ENCODE peak calls at places on chromosomes 12 and 14, in six cellular contexts. One of them, this sample, is unnamed.

GRCh38 chr12:115973968-115974765 is 303.3 kb downstream of the MED13L start:
- DNase-seq in HepG2: no peak
- DNase-seq in A549: no peak
- DNase-seq in K562: no peak
- DNase-seq in endothelial cell of umbilical vein: peak
- DNase-seq in GM12878: no peak
- DNase-seq in this sample: no peak

GRCh38 chr14:105118646-105119409 is 49.7 kb downstream of the JAG2 start:
- DNase-seq in HepG2: no peak
- DNase-seq in A549: no peak
- DNase-seq in K562: no peak
- DNase-seq in endothelial cell of umbilical vein: no peak
- DNase-seq in GM12878: no peak
- DNase-seq in this sample: no peak

GRCh38 chr14:33699300-33699699 is 251.6 kb downstream of the EGLN3 start:
- DNase-seq in HepG2: no peak
- DNase-seq in A549: no peak
- DNase-seq in K562: no peak
- DNase-seq in endothelial cell of umbilical vein: no peak
- DNase-seq in GM12878: no peak
- DNase-seq in this sample: no peak

GRCh38 chr14:101997429-101998336 is 33.3 kb downstream of the DYNC1H1 start:
- DNase-seq in HepG2: no peak
- DNase-seq in A549: no peak
- DNase-seq in K562: no peak
- DNase-seq in endothelial cell of umbilical vein: no peak
- DNase-seq in GM12878: no peak
- DNase-seq in this sample: no peak

GRCh38 chr12:54259194-54260011 is 20.5 kb downstream of the CBX5 start:
- DNase-seq in HepG2: no peak
- DNase-seq in A549: peak
- DNase-seq in K562: peak
- DNase-seq in endothelial cell of umbilical vein: peak
- DNase-seq in GM12878: peak
- DNase-seq in this sample: peak

GRCh38 chr14:93035917-93036651 is 79.6 kb downstream of the ITPK1 start:
- DNase-seq in HepG2: peak
- DNase-seq in A549: no peak
- DNase-seq in K562: peak
- DNase-seq in endothelial cell of umbilical vein: no peak
- DNase-seq in GM12878: no peak
- DNase-seq in this sample: peak

GRCh38 chr12:57240069-57240921 is 10.7 kb downstream of the STAC3 start:
- DNase-seq in HepG2: no peak
- DNase-seq in A549: no peak
- DNase-seq in K562: peak
- DNase-seq in endothelial cell of umbilical vein: no peak
- DNase-seq in GM12878: no peak
- DNase-seq in this sample: peak

GRCh38 chr14:81562818-81563217 is 29.2 kb upstream of the SEL1L start:
- DNase-seq in HepG2: no peak
- DNase-seq in A549: no peak
- DNase-seq in K562: no peak
- DNase-seq in endothelial cell of umbilical vein: no peak
- DNase-seq in GM12878: no peak
- DNase-seq in this sample: no peak

GRCh38 chr12:15682826-15683225 is 106.4 kb downstream of the EPS8 start:
- DNase-seq in HepG2: no peak
- DNase-seq in A549: no peak
- DNase-seq in K562: no peak
- DNase-seq in endothelial cell of umbilical vein: no peak
- DNase-seq in GM12878: no peak
- DNase-seq in this sample: no peak

GRCh38 chr12:89524201-89525001 is at the start of gene GALNT4:
- DNase-seq in HepG2: peak
- DNase-seq in A549: peak
- DNase-seq in K562: peak
- DNase-seq in endothelial cell of umbilical vein: peak
- DNase-seq in GM12878: peak
- DNase-seq in this sample: peak
- TF ChIP-seq POLR2A in HepG2: peak
- TF ChIP-seq POLR2A in A549: peak
- TF ChIP-seq POLR2A in K562: peak
- TF ChIP-seq POLR2A in endothelial cell of umbilical vein: peak
- TF ChIP-seq POLR2A in GM12878: peak
- TF ChIP-seq POLR2A in this sample: peak

GRCh38 chr12:103569278-103569677 is 17.8 kb upstream of the STAB2 start:
- DNase-seq in HepG2: no peak
- DNase-seq in A549: no peak
- DNase-seq in K562: no peak
- DNase-seq in endothelial cell of umbilical vein: no peak
- DNase-seq in GM12878: no peak
- DNase-seq in this sample: no peak

GRCh38 chr12:103572312-103572711 is 14.8 kb upstream of the STAB2 start:
- DNase-seq in HepG2: no peak
- DNase-seq in A549: no peak
- DNase-seq in K562: no peak
- DNase-seq in endothelial cell of umbilical vein: no peak
- DNase-seq in GM12878: no peak
- DNase-seq in this sample: no peak

GRCh38 chr12:103566398-103566797 is 20.7 kb upstream of the STAB2 start:
- DNase-seq in HepG2: no peak
- DNase-seq in A549: no peak
- DNase-seq in K562: no peak
- DNase-seq in endothelial cell of umbilical vein: no peak
- DNase-seq in GM12878: no peak
- DNase-seq in this sample: no peak

DNA sequence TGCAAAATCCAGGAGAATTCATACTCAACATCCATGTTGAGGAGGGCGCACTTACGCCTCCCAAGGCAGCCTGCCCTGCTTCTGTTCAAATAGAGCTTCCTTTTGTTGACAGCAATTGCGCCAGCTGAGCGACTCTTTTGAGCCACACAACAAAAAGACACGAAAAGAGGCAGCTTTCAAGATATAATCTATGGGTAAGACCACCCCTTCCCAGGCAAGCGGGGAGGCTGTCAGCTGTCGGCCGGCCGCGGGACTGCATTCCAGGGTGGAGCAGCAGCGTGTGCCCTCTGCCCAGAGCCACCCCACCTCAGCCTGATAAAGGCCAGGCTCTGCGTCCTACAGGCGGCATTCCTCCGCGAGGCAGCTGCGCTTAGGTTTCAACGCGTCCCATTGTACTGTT is 15.8 kb upstream of the STAB2 start:
- DNase-seq in HepG2: peak
- DNase-seq in A549: no peak
- DNase-seq in K562: no peak
- DNase-seq in endothelial cell of umbilical vein: peak
- DNase-seq in GM12878: no peak
- DNase-seq in this sample: no peak
- TF ChIP-seq MYC in HepG2: no peak
- TF ChIP-seq MYC in A549: no peak
- TF ChIP-seq MYC in K562: no peak
- TF ChIP-seq MYC in endothelial cell of umbilical vein: no peak
- TF ChIP-seq MYC in GM12878: no peak
- TF ChIP-seq MYC in this sample: no peak

GRCh38 chr14:52735921-52736489 is 6.0 kb downstream of the STYX start:
- DNase-seq in HepG2: no peak
- DNase-seq in A549: no peak
- DNase-seq in K562: no peak
- DNase-seq in endothelial cell of umbilical vein: no peak
- DNase-seq in GM12878: no peak
- DNase-seq in this sample: no peak
- TF ChIP-seq MAX in HepG2: no peak
- TF ChIP-seq MAX in A549: no peak
- TF ChIP-seq MAX in K562: no peak
- TF ChIP-seq MAX in endothelial cell of umbilical vein: no peak
- TF ChIP-seq MAX in GM12878: no peak
- TF ChIP-seq MAX in this sample: no peak

GRCh38 chr14:50388256-50388931 is 8.3 kb downstream of the CDKL1 start:
- DNase-seq in HepG2: no peak
- DNase-seq in A549: no peak
- DNase-seq in K562: no peak
- DNase-seq in endothelial cell of umbilical vein: peak
- DNase-seq in GM12878: no peak
- DNase-seq in this sample: no peak
- TF ChIP-seq POLR2A in HepG2: no peak
- TF ChIP-seq POLR2A in A549: no peak
- TF ChIP-seq POLR2A in K562: no peak
- TF ChIP-seq POLR2A in endothelial cell of umbilical vein: no peak
- TF ChIP-seq POLR2A in GM12878: no peak
- TF ChIP-seq POLR2A in this sample: no peak

GRCh38 chr14:96146131-96146771 is 58.4 kb upstream of the BDKRB2 start:
- DNase-seq in HepG2: no peak
- DNase-seq in A549: no peak
- DNase-seq in K562: no peak
- DNase-seq in endothelial cell of umbilical vein: peak
- DNase-seq in GM12878: no peak
- DNase-seq in this sample: no peak
- TF ChIP-seq MYC in HepG2: no peak
- TF ChIP-seq MYC in A549: no peak
- TF ChIP-seq MYC in K562: no peak
- TF ChIP-seq MYC in endothelial cell of umbilical vein: no peak
- TF ChIP-seq MYC in GM12878: no peak
- TF ChIP-seq MYC in this sample: no peak

GRCh38 chr12:70948976-70949336 is 28.4 kb upstream of the PTPRR start:
- DNase-seq in HepG2: no peak
- DNase-seq in A549: no peak
- DNase-seq in K562: no peak
- DNase-seq in endothelial cell of umbilical vein: no peak
- DNase-seq in GM12878: no peak
- DNase-seq in this sample: no peak
- TF ChIP-seq MAX in HepG2: no peak
- TF ChIP-seq MAX in A549: no peak
- TF ChIP-seq MAX in K562: no peak
- TF ChIP-seq MAX in endothelial cell of umbilical vein: no peak
- TF ChIP-seq MAX in GM12878: no peak
- TF ChIP-seq MAX in this sample: no peak

GRCh38 chr12:68972570-68972969 is 39.6 kb upstream of the CPM start:
- DNase-seq in HepG2: peak
- DNase-seq in A549: no peak
- DNase-seq in K562: no peak
- DNase-seq in endothelial cell of umbilical vein: no peak
- DNase-seq in GM12878: no peak
- DNase-seq in this sample: no peak
- TF ChIP-seq POLR2A in HepG2: no peak
- TF ChIP-seq POLR2A in A549: no peak
- TF ChIP-seq POLR2A in K562: no peak
- TF ChIP-seq POLR2A in endothelial cell of umbilical vein: no peak
- TF ChIP-seq POLR2A in GM12878: no peak
- TF ChIP-seq POLR2A in this sample: no peak

GRCh38 chr12:74689929-74690328 is 152.3 kb downstream of the ATXN7L3B start:
- DNase-seq in HepG2: no peak
- DNase-seq in A549: no peak
- DNase-seq in K562: no peak
- DNase-seq in endothelial cell of umbilical vein: no peak
- DNase-seq in GM12878: no peak
- DNase-seq in this sample: no peak

GRCh38 chr12:74685385-74685784 is 147.8 kb downstream of the ATXN7L3B start:
- DNase-seq in HepG2: peak
- DNase-seq in A549: no peak
- DNase-seq in K562: no peak
- DNase-seq in endothelial cell of umbilical vein: no peak
- DNase-seq in GM12878: no peak
- DNase-seq in this sample: no peak

GRCh38 chr12:74689071-74689655 is 151.5 kb downstream of the ATXN7L3B start:
- DNase-seq in HepG2: peak
- DNase-seq in A549: peak
- DNase-seq in K562: peak
- DNase-seq in endothelial cell of umbilical vein: peak
- DNase-seq in GM12878: no peak
- DNase-seq in this sample: peak
- TF ChIP-seq MYC in HepG2: no peak
- TF ChIP-seq MYC in A549: no peak
- TF ChIP-seq MYC in K562: no peak
- TF ChIP-seq MYC in endothelial cell of umbilical vein: no peak
- TF ChIP-seq MYC in GM12878: no peak
- TF ChIP-seq MYC in this sample: no peak

GRCh38 chr14:30651934-30652333 is 29.8 kb downstream of the SCFD1 start:
- DNase-seq in HepG2: no peak
- DNase-seq in A549: no peak
- DNase-seq in K562: no peak
- DNase-seq in endothelial cell of umbilical vein: no peak
- DNase-seq in GM12878: no peak
- DNase-seq in this sample: no peak
- TF ChIP-seq MAX in HepG2: no peak
- TF ChIP-seq MAX in A549: no peak
- TF ChIP-seq MAX in K562: no peak
- TF ChIP-seq MAX in endothelial cell of umbilical vein: no peak
- TF ChIP-seq MAX in GM12878: no peak
- TF ChIP-seq MAX in this sample: no peak

DNA sequence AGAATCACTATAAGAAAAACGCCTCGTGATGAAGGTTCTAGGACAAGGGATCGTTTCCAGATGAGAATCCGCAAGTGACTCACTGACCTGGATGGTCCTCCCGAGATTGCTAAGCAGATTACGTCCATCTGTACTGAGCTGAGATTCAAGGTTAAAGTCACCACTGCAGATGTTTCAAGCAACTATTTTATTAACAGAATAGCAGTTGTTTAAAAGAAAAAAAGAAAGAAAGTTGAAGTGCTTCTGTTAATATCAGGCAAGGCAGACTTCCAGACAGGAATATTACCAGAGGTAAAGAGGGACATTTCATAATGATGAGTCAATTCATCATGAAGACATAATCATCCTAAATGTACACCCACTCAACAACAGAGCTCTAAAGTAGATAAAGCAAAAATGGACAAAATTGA is 17.9 kb downstream of the PXN start:
- DNase-seq in HepG2: no peak
- DNase-seq in A549: no peak
- DNase-seq in K562: no peak
- DNase-seq in endothelial cell of umbilical vein: no peak
- DNase-seq in GM12878: no peak
- DNase-seq in this sample: no peak
- TF ChIP-seq POLR2A in HepG2: no peak
- TF ChIP-seq POLR2A in A549: no peak
- TF ChIP-seq POLR2A in K562: no peak
- TF ChIP-seq POLR2A in endothelial cell of umbilical vein: no peak
- TF ChIP-seq POLR2A in GM12878: no peak
- TF ChIP-seq POLR2A in this sample: no peak